ENCODE peak calls at places on chromosomes 16 and 17, in seven cellular contexts. G, J, O, L, K, Z and U are unnamed samples.

GRCh38 chr17:15456972-15457722 is 10.3 kb downstream of the CDRT4 start:
- DNase-seq in G (peak), J (peak), O (no peak), L (no peak), K (peak), Z (peak), U (peak)

GRCh38 chr16:85331685-85332084 is 219.4 kb upstream of the CIBAR2 start:
- DNase-seq in G (no peak), J (no peak), O (no peak), L (no peak), K (no peak), Z (no peak), U (no peak)

GRCh38 chr17:19705771-19706770 is 10.3 kb downstream of the SLC47A2 start:
- DNase-seq in G (no peak), J (no peak), O (no peak), L (no peak), K (no peak), Z (no peak), U (no peak)

GRCh38 chr17:18038149-18038850 is 668 bp downstream of the ATPAF2 start:
- DNase-seq in G (no peak), J (no peak), O (no peak), L (no peak), K (no peak), Z (no peak), U (no peak)

GRCh38 chr16:83215417-83216001 is 588.7 kb downstream of the CDH13 start:
- DNase-seq in G (no peak), J (no peak), O (peak), L (peak), K (peak), Z (no peak), U (peak)

GRCh38 chr16:14193316-14193871 is 122.3 kb downstream of the MRTFB start:
- DNase-seq in G (no peak), J (no peak), O (no peak), L (no peak), K (no peak), Z (no peak), U (no peak)

GRCh38 chr17:40915199-40915661 is 22.2 kb downstream of the KRT23 start:
- DNase-seq in G (no peak), J (no peak), O (no peak), L (no peak), K (peak), Z (no peak), U (no peak)

GRCh38 chr16:57784334-57784733 is 18.0 kb downstream of the KIFC3 start:
- DNase-seq in G (no peak), J (no peak), O (no peak), L (no peak), K (no peak), Z (no peak), U (no peak)

GRCh38 chr16:89112377-89113151 is 18.9 kb downstream of the ACSF3 start:
- DNase-seq in G (no peak), J (no peak), O (no peak), L (no peak), K (no peak), Z (no peak), U (no peak)

GRCh38 chr16:66528294-66528693 is 21.6 kb downstream of the TK2 start:
- DNase-seq in G (no peak), J (no peak), O (no peak), L (no peak), K (no peak), Z (no peak), U (no peak)

GRCh38 chr16:67697813-67698212 is 21.3 kb downstream of the GFOD2 start:
- DNase-seq in G (no peak), J (no peak), O (no peak), L (no peak), K (no peak), Z (no peak), U (no peak)

GRCh38 chr16:30805056-30805369 is 18.0 kb upstream of the ZNF629 start:
- DNase-seq in G (no peak), J (no peak), O (peak), L (no peak), K (no peak), Z (no peak), U (no peak)

GRCh38 chr17:79835470-79835899 is 3.8 kb downstream of the CBX4 start:
- DNase-seq in G (no peak), J (no peak), O (no peak), L (peak), K (no peak), Z (no peak), U (no peak)

GRCh38 chr17:82012482-82013295 is 10.0 kb downstream of the CENPX start:
- DNase-seq in G (no peak), J (no peak), O (no peak), L (peak), K (no peak), Z (no peak), U (no peak)

GRCh38 chr17:83171661-83172060 is 92.3 kb downstream of the METRNL start:
- DNase-seq in G (peak), J (peak), O (no peak), L (no peak), K (no peak), Z (no peak), U (no peak)

GRCh38 chr16:1057252-1057932 is 15.2 kb upstream of the SSTR5 start:
- DNase-seq in G (no peak), J (no peak), O (peak), L (peak), K (peak), Z (peak), U (no peak)

GRCh38 chr17:18084256-18084655 is 3.5 kb upstream of the DRG2 start:
- DNase-seq in G (no peak), J (no peak), O (no peak), L (no peak), K (no peak), Z (no peak), U (no peak)

GRCh38 chr16:84081446-84081989 is 35.2 kb downstream of the MBTPS1 start:
- DNase-seq in G (no peak), J (no peak), O (no peak), L (no peak), K (no peak), Z (no peak), U (no peak)

GRCh38 chr17:63446218-63446980 is at the start of gene CYB561:
- DNase-seq in G (peak), J (peak), O (peak), L (no peak), K (peak), Z (peak), U (peak)

GRCh38 chr17:63443053-63443452 is 3.1 kb downstream of the CYB561 start:
- DNase-seq in G (no peak), J (no peak), O (no peak), L (no peak), K (no peak), Z (peak), U (no peak)

GRCh38 chr17:63445571-63446217 is 412 bp downstream of the CYB561 start:
- DNase-seq in G (no peak), J (no peak), O (no peak), L (peak), K (peak), Z (peak), U (peak)

GRCh38 chr17:63444457-63444856 is 1.6 kb downstream of the CYB561 start:
- DNase-seq in G (no peak), J (no peak), O (no peak), L (no peak), K (no peak), Z (peak), U (no peak)

DNA sequence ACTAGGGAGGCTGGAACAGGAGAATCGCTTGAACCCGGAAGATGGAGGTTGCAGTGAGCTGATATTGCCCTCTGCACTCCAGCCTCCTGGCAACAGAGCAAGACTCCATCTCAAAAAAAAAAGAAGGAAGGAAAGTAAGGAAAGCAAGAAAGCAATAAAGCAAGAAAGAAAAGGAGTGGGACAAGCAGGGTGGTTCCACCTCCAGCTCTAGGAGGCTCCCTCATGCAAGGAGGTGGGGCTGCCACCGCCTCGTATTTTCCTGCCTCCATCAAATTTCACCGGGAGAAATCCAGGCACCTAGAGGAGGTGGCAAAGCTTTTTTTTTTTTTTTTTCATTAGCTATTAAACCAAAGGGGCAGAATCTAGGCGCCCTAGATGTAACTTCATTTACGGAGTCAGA is 1.0 kb downstream of the CYB561 start:
- DNase-seq in G (no peak), J (no peak), O (no peak), L (no peak), K (peak), Z (no peak), U (no peak)
- H3K4me3 ChIP-seq in G (no peak), J (peak), O (no peak), L (no peak), K (peak), Z (no peak), U (no peak)

GRCh38 chr17:78748048-78748729 is 33.9 kb downstream of the CYTH1 start:
- DNase-seq in G (no peak), J (no peak), O (no peak), L (no peak), K (no peak), Z (no peak), U (no peak)
- H3K27ac ChIP-seq in G (peak), J (peak), O (no peak), L (no peak), K (peak), Z (no peak), U (no peak)

DNA sequence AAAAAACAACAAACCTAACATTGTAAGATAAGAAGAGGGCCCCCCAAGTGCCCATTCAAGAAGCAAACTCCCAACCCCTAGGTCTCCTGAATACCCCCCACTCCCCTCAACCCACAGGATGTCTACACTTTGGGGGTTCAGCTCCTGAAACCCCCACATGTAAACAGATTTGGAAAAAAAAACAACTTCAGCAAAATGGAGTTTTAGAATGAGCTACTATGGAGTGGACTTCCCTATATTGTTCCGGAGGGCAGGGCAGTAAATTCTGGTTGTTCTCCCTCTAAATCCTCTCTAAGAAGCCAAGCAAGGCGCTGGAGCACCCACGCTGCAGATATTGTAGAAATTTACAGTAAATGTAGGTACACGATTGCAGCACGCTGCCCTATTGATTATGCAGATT is 8.5 kb upstream of the ZFHX3 start:
- DNase-seq in G (no peak), J (no peak), O (no peak), L (no peak), K (no peak), Z (no peak), U (no peak)
- H3K4me3 ChIP-seq in G (peak), J (peak), O (peak), L (peak), K (peak), Z (peak), U (no peak)

GRCh38 chr17:48484850-48485249 is 46.0 kb downstream of the HOXB1 start:
- DNase-seq in G (no peak), J (no peak), O (peak), L (no peak), K (peak), Z (no peak), U (no peak)
- H3K27ac ChIP-seq in G (no peak), J (no peak), O (no peak), L (no peak), K (peak), Z (no peak), U (peak)